ENCODE peak calls at places on chromosomes 16 and 17, in five cellular contexts. R is heart left ventricle, V is heart right ventricle, K is H9, C is HCT116. S is an unnamed sample.

GRCh38 chr16:11327277-11328171 is 17.7 kb upstream of the RMI2 start:
- DNase-seq in R (peak; percentile 78), V (peak; percentile 29), K (peak; percentile 52), C (no peak), S (no peak)

GRCh38 chr17:82152556-82153294 is 54.7 kb upstream of the FASN start:
- DNase-seq in R (no peak), V (no peak), K (no peak), C (no peak), S (no peak)

GRCh38 chr16:4944333-4945281 is 7.7 kb upstream of the PPL start:
- DNase-seq in R (peak; percentile 94), V (peak; percentile 80), K (peak; percentile 90), C (peak; percentile 84), S (peak; percentile 52)

GRCh38 chr16:66549284-66550131 is at the start of gene TK2:
- DNase-seq in R (peak; percentile 89), V (peak; percentile 63), K (peak; percentile 74), C (no peak), S (peak; percentile 58)

GRCh38 chr16:73275448-73275847 is 227.5 kb upstream of the ZFHX3 start:
- DNase-seq in R (no peak), V (no peak), K (no peak), C (no peak), S (no peak)

GRCh38 chr17:31320791-31321190 is 631 bp downstream of the EVI2A start:
- DNase-seq in R (no peak), V (no peak), K (no peak), C (no peak), S (no peak)

GRCh38 chr16:56700631-56701030 is 18.4 kb downstream of the MT1X start:
- DNase-seq in R (no peak), V (no peak), K (no peak), C (no peak), S (no peak)

GRCh38 chr17:44492706-44493272 is 10.4 kb downstream of the GPATCH8 start:
- DNase-seq in R (no peak), V (no peak), K (no peak), C (no peak), S (no peak)

GRCh38 chr17:14086189-14086588 is 16.9 kb downstream of the COX10 start:
- DNase-seq in R (no peak), V (no peak), K (no peak), C (no peak), S (no peak)

GRCh38 chr17:41918392-41919164 is at the start of gene ACLY:
- DNase-seq in R (peak; percentile 99), V (peak; percentile 96), K (peak; percentile 100), C (peak; percentile 93), S (peak; percentile 94)

GRCh38 chr17:50328360-50328759 is 17.6 kb upstream of the XYLT2 start:
- DNase-seq in R (no peak), V (no peak), K (no peak), C (no peak), S (no peak)

GRCh38 chr16:51834131-51834530 is 683.1 kb upstream of the SALL1 start:
- DNase-seq in R (no peak), V (peak; percentile 8), K (no peak), C (no peak), S (no peak)

GRCh38 chr17:38982858-38983746 is 15.9 kb upstream of the FBXO47 start:
- DNase-seq in R (no peak), V (peak; percentile 70), K (peak; percentile 62), C (peak; percentile 53), S (no peak)

GRCh38 chr17:68570531-68570930 is 30.6 kb downstream of the FAM20A start:
- DNase-seq in R (no peak), V (no peak), K (no peak), C (no peak), S (no peak)

GRCh38 chr17:82806645-82807044 is 33.2 kb downstream of the ZNF750 start:
- DNase-seq in R (no peak), V (no peak), K (no peak), C (no peak), S (no peak)

GRCh38 chr17:31856750-31857149 is 2.3 kb downstream of the COPRS start:
- DNase-seq in R (no peak), V (no peak), K (no peak), C (no peak), S (no peak)

GRCh38 chr16:83200005-83200779 is 573.4 kb downstream of the CDH13 start:
- DNase-seq in R (no peak), V (peak; percentile 5), K (peak; percentile 46), C (no peak), S (peak; percentile 16)

GRCh38 chr16:23974223-23974622 is 138.4 kb downstream of the PRKCB start:
- DNase-seq in R (no peak), V (no peak), K (peak; percentile 81), C (no peak), S (no peak)

GRCh38 chr17:40633871-40634270 is 13.7 kb downstream of the SMARCE1 start:
- DNase-seq in R (no peak), V (no peak), K (no peak), C (no peak), S (no peak)

GRCh38 chr16:78919852-78920251 is 680.7 kb downstream of the MAF start:
- DNase-seq in R (no peak), V (no peak), K (no peak), C (no peak), S (no peak)

GRCh38 chr17:77859411-77859810 is 99.1 kb upstream of the TNRC6C start:
- DNase-seq in R (peak; percentile 20), V (no peak), K (no peak), C (no peak), S (no peak)

DNA sequence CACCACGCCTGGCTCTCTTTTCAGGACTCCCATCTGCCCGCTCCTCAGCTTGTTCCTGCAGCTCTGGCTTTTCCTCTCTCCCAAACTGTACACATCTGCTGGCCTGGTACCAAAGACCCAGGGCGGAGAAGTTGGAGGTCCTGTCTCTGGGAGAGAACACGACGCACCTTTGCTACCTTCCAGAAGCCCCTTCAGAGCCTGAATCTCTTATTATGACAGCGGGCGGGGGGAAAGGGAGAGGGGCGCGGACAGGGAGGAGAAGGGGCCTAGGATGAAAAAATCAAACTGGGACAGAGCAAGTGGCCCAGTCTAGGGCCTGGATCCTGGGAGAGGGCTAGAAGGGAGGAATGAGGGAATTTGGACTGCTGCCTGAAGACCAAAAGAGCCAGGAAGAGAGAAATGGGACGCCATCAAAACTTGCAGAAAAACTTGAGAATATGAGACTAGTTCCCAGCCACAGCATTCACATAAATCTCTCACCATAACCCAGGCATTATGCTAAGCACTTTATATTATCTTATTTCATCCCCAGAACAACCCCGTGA is 2.5 kb upstream of the PER1 start:
- DNase-seq in R (no peak), V (no peak), K (no peak), C (no peak), S (no peak)
- H3K27ac ChIP-seq in R (peak overlapping the region; percentile 100), V (peak overlapping the region; percentile 98), K (no peak overlapping the region), C (peak overlapping the region; percentile 77), S (peak overlapping the region; percentile 99)

DNA sequence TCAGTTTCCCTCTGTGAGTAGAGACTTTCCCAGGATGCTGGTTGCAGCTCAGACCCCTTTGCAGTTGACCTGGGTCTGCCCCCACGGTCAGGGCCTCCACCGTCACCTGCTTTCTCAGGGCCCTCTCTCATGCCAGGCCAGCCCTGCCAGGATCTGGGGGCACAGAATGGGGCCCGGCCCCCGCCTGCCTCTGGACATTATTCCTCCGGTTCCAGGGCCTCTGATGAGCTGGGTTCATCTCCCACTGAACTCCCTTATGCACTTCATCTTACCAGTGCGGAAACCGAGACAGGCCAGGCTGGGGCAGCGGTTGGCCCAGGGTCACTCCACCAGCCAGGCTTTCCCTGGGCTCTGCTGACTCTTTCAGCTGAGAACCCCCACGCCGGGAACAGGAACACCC is 19.8 kb downstream of the ZNF469 start:
- DNase-seq in R (no peak), V (no peak), K (no peak), C (no peak), S (no peak)
- H3K27ac ChIP-seq in R (no peak overlapping the region), V (no peak overlapping the region), K (no peak overlapping the region), C (no peak overlapping the region), S (no peak overlapping the region)

GRCh38 chr16:50680556-50680893 is 587 bp downstream of the SNX20 start:
- DNase-seq in R (no peak), V (no peak), K (no peak), C (no peak), S (no peak)
- H3K27ac ChIP-seq in R (no peak overlapping the region), V (no peak overlapping the region), K (no peak overlapping the region), C (no peak overlapping the region), S (no peak overlapping the region)

GRCh38 chr16:89111263-89111662 is 17.6 kb downstream of the ACSF3 start:
- DNase-seq in R (no peak), V (no peak), K (no peak), C (no peak), S (no peak)
- H3K27ac ChIP-seq in R (no peak overlapping the region), V (no peak overlapping the region), K (no peak overlapping the region), C (no peak overlapping the region), S (no peak overlapping the region)

GRCh38 chr16:77569406-77569805 is 134.6 kb upstream of the ADAMTS18 start:
- DNase-seq in R (no peak), V (no peak), K (no peak), C (no peak), S (no peak)

GRCh38 chr16:77571463-77571862 is 136.6 kb upstream of the ADAMTS18 start:
- DNase-seq in R (no peak), V (no peak), K (no peak), C (no peak), S (no peak)

GRCh38 chr16:77574867-77575619 is 140.2 kb upstream of the ADAMTS18 start:
- DNase-seq in R (no peak), V (peak; percentile 64), K (no peak), C (no peak), S (no peak)

GRCh38 chr16:77564791-77565390 is 130.1 kb upstream of the ADAMTS18 start:
- DNase-seq in R (no peak), V (no peak), K (no peak), C (no peak), S (no peak)

DNA sequence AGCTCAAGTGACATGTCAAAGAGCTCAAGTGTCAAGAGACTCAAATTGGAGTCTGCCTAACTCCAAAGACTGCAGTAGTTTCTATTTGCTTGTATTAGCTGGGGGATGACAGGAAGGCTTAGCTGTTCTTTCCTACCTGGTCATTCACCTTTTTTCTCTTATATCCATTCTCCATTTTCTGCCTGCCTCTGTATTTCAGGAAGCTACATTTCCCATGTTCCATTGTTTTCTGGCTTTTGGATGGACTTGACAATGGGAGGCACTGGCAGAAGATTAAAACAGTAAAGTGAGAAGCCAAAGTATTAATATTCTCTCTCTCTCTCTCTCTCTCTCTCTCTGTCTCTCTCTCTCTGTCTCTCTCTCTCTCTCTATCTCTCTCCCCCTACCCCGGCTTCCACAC is 135.7 kb upstream of the ADAMTS18 start:
- DNase-seq in R (no peak), V (no peak), K (no peak), C (no peak), S (no peak)
- H3K27ac ChIP-seq in R (no peak overlapping the region), V (no peak overlapping the region), K (no peak overlapping the region), C (no peak overlapping the region), S (no peak overlapping the region)

GRCh38 chr16:86344881-86345280 is 165.4 kb upstream of the FOXF1 start:
- DNase-seq in R (no peak), V (no peak), K (no peak), C (no peak), S (no peak)
- H3K27ac ChIP-seq in R (no peak overlapping the region), V (no peak overlapping the region), K (no peak overlapping the region), C (no peak overlapping the region), S (no peak overlapping the region)